ENCODE peak calls at places on chromosomes 6 and 20, in nine cellular contexts. P is AG08395; Z is fibroblast of mammary gland; U is NCI-H1436; O is stimulated activated CD4-positive, alpha-beta T cell treated with anti-CD3 and anti-CD28 coated beads, Interleukin-15, amount 100 ng/mL, for 1 hour; V is choroid plexus epithelial cell; E is ELF-1; D is GM20000; G is type B pancreatic cell. S is an unnamed sample.

GRCh38 chr20:5504061-5504739 is 187.4 kb upstream of the PROKR2 start:
- DNase-seq in G (no peak), U (no peak), P (peak; percentile 67), O (no peak), Z (peak; percentile 70), V (peak; percentile 81), E (peak; percentile 78), D (peak; percentile 71), S (no peak)

GRCh38 chr6:32057966-32058365 is 19.8 kb downstream of the CYP21A2 start:
- DNase-seq in D (no peak), E (no peak), G (no peak), Z (no peak), O (no peak), P (no peak), V (no peak), U (no peak), S (no peak)

GRCh38 chr6:978937-979685 is 286.2 kb upstream of the EXOC2 start:
- DNase-seq in Z (no peak), D (no peak), P (no peak), U (no peak), O (no peak), V (peak; percentile 60), E (no peak), G (no peak), S (no peak)

GRCh38 chr6:29762051-29762450 is 38.8 kb downstream of the HLA-F start:
- DNase-seq in G (no peak), D (no peak), Z (no peak), P (no peak), V (no peak), U (no peak), E (no peak), O (no peak), S (no peak)

GRCh38 chr6:20238688-20239587 is 26.7 kb upstream of the MBOAT1 start:
- DNase-seq in V (no peak), D (no peak), E (peak; percentile 35), G (no peak), O (no peak), Z (no peak), U (no peak), P (no peak), S (no peak)

GRCh38 chr6:33812669-33813068 is 8.9 kb upstream of the MLN start:
- DNase-seq in V (peak; percentile 67), O (no peak), P (peak; percentile 73), G (peak; percentile 81), U (peak; percentile 38), E (peak; percentile 93), D (peak; percentile 70), Z (peak; percentile 40), S (no peak)

GRCh38 chr6:43735642-43736199 is 34.3 kb upstream of the VEGFA start:
- DNase-seq in D (no peak), G (no peak), E (no peak), Z (no peak), P (no peak), U (no peak), V (no peak), O (no peak), S (no peak)

GRCh38 chr6:145009691-145010090 is 724.6 kb downstream of the UTRN start:
- DNase-seq in E (no peak), Z (peak; percentile 12), U (no peak), G (no peak), O (no peak), D (no peak), P (no peak), V (peak; percentile 60), S (no peak)

GRCh38 chr20:10902836-10903410 is 229.1 kb upstream of the JAG1 start:
- DNase-seq in U (no peak), O (no peak), D (no peak), P (peak; percentile 48), Z (no peak), G (no peak), E (no peak), V (peak; percentile 49), S (peak; percentile 82)

GRCh38 chr6:113630738-113631535 is 226.2 kb upstream of the MARCKS start:
- DNase-seq in D (peak; percentile 52), U (no peak), P (peak; percentile 35), E (no peak), V (peak; percentile 88), Z (peak; percentile 43), O (no peak), G (no peak), S (no peak)

GRCh38 chr20:641516-641913 is 11.5 kb downstream of the SRXN1 start:
- DNase-seq in O (no peak), U (no peak), P (peak; percentile 50), E (no peak), V (no peak), G (no peak), D (no peak), Z (no peak), S (no peak)

GRCh38 chr6:32885698-32886286 is 31.8 kb downstream of the PSMB9 start:
- DNase-seq in P (peak; percentile 63), O (no peak), V (peak; percentile 90), U (peak; percentile 63), E (no peak), Z (peak; percentile 84), D (peak; percentile 75), G (no peak), S (peak; percentile 34)

GRCh38 chr6:153568601-153569000 is 437.5 kb upstream of the RGS17 start:
- DNase-seq in E (no peak), U (no peak), V (peak; percentile 71), Z (peak; percentile 63), D (no peak), O (no peak), G (no peak), P (no peak), S (peak; percentile 10)